ENCODE peak calls at places on chromosomes 13 and 19, in nine cellular contexts. B is body of pancreas, N is uterus, C is ovary, K is dorsolateral prefrontal cortex, U is fibroblast of lung, D is fibroblast of pulmonary artery, W is AG04449, I is lower leg skin. H is an unnamed sample.
A peak's percentile ranks its signal among the peaks of the same experiment; 100 is the strongest.

GRCh38 chr19:5851302-5851701 is at the start of gene FUT3:
- DNase-seq in B (peak; percentile 69), N (no peak), C (no peak), K (no peak), U (no peak), D (no peak), W (no peak), I (no peak), H (no peak)

GRCh38 chr19:8654591-8655339 is 24.3 kb downstream of the NFILZ start:
- DNase-seq in B (peak; percentile 34), N (peak; percentile 21), C (peak; percentile 65), K (no peak), U (peak; percentile 37), D (peak; percentile 49), W (no peak), I (no peak), H (no peak)

GRCh38 chr19:10637894-10638293 is 12.5 kb downstream of the SLC44A2 start:
- DNase-seq in B (no peak), N (no peak), C (no peak), K (no peak), U (no peak), D (no peak), W (no peak), I (no peak), H (no peak)

GRCh38 chr13:111005808-111006494 is 91.1 kb upstream of the ANKRD10 start:
- DNase-seq in B (peak; percentile 80), N (peak; percentile 50), C (peak; percentile 59), K (no peak), U (peak; percentile 83), D (peak; percentile 59), W (no peak), I (no peak), H (no peak)

GRCh38 chr19:1068111-1069001 is 1.4 kb downstream of the ARHGAP45 start:
- DNase-seq in B (peak; percentile 53), N (no peak), C (peak; percentile 44), K (no peak), U (no peak), D (no peak), W (no peak), I (no peak), H (no peak)

GRCh38 chr19:1173160-1173844 is 766 bp downstream of the SBNO2 start:
- DNase-seq in B (no peak), N (peak; percentile 42), C (peak; percentile 66), K (no peak), U (no peak), D (peak; percentile 22), W (no peak), I (no peak), H (no peak)

GRCh38 chr19:4831351-4832340 is at the start of gene TICAM1:
- DNase-seq in B (peak; percentile 75), N (peak; percentile 62), C (peak; percentile 78), K (peak; percentile 44), U (peak; percentile 40), D (peak; percentile 64), W (no peak), I (peak; percentile 62), H (no peak)

GRCh38 chr19:31113250-31113685 is 236.0 kb downstream of the TSHZ3 start:
- DNase-seq in B (no peak), N (no peak), C (no peak), K (no peak), U (no peak), D (no peak), W (no peak), I (no peak), H (no peak)

GRCh38 chr13:76764429-76764828 is 121.8 kb downstream of the KCTD12 start:
- DNase-seq in B (peak; percentile 63), N (peak; percentile 61), C (no peak), K (no peak), U (peak; percentile 47), D (peak; percentile 90), W (no peak), I (peak; percentile 73), H (no peak)

GRCh38 chr19:1252818-1253513 is 4.6 kb downstream of the MIDN start:
- DNase-seq in B (peak; percentile 94), N (peak; percentile 96), C (peak; percentile 91), K (peak; percentile 93), U (peak; percentile 99), D (peak; percentile 98), W (peak; percentile 91), I (peak; percentile 93), H (no peak)

GRCh38 chr13:97753942-97754670 is 199.4 kb upstream of the IPO5 start:
- DNase-seq in B (no peak), N (no peak), C (no peak), K (no peak), U (no peak), D (no peak), W (no peak), I (no peak), H (no peak)

GRCh38 chr19:18292460-18292809 is 11.0 kb upstream of the JUND start:
- DNase-seq in B (peak; percentile 52), N (no peak), C (no peak), K (no peak), U (no peak), D (no peak), W (no peak), I (peak; percentile 57), H (no peak)

GRCh38 chr19:6103217-6103644 is 7.1 kb downstream of the RFX2 start:
- DNase-seq in B (peak; percentile 85), N (peak; percentile 82), C (peak; percentile 72), K (no peak), U (peak; percentile 84), D (peak; percentile 95), W (peak; percentile 92), I (peak; percentile 86), H (no peak)

GRCh38 chr13:68697551-68697950 is 1410.1 kb upstream of the ATXN8OS start:
- DNase-seq in B (no peak), N (no peak), C (no peak), K (no peak), U (no peak), D (no peak), W (no peak), I (no peak), H (no peak)

GRCh38 chr19:54430306-54431254 is 15.3 kb downstream of the TTYH1 start:
- DNase-seq in B (peak; percentile 72), N (no peak), C (peak; percentile 76), K (no peak), U (peak; percentile 28), D (peak; percentile 40), W (no peak), I (no peak), H (no peak)

GRCh38 chr19:48768989-48769713 is 13.8 kb downstream of the FGF21 start:
- DNase-seq in B (peak; percentile 44), N (no peak), C (no peak), K (no peak), U (no peak), D (no peak), W (no peak), I (no peak), H (no peak)

GRCh38 chr19:48770734-48771472 is 15.6 kb downstream of the FGF21 start:
- DNase-seq in B (no peak), N (no peak), C (no peak), K (no peak), U (no peak), D (no peak), W (no peak), I (no peak), H (no peak)

GRCh38 chr19:48772503-48772953 is 17.2 kb downstream of the FGF21 start:
- DNase-seq in B (peak; percentile 97), N (no peak), C (no peak), K (no peak), U (no peak), D (no peak), W (no peak), I (peak; percentile 64), H (no peak)

DNA sequence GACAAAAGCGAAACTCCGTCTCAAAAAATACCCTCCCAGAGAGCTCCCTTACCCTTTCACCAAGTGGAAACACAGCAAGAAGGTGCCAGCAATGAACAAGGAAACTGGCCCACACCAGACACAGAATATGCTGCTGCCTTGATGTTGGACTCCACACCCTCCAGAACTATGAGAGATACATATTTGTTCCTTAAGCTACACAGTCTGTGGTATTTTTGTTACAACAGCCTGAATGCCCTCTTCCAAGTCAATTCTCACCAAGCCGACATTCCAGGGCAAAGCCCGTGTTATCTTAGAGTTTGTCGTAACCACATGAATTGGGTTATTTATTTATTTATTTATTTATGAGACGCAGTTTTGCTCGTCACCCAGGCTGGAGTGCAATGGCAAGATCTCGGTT is 14.9 kb downstream of the FGF21 start:
- DNase-seq in B (no peak), N (no peak), C (no peak), K (no peak), U (no peak), D (peak; percentile 60), W (peak; percentile 83), I (no peak), H (no peak)
- TF ChIP-seq CTCF in B (no peak), N (no peak), C (no peak), K (no peak), U (no peak), D (no peak), W (no peak), I (no peak), H (no peak)

GRCh38 chr13:75219479-75220237 is 262.3 kb downstream of the TBC1D4 start:
- DNase-seq in B (peak; percentile 76), N (peak; percentile 39), C (peak; percentile 90), K (peak; percentile 86), U (peak; percentile 73), D (peak; percentile 74), W (no peak), I (peak; percentile 66), H (no peak)
- H3K4me3 ChIP-seq in B (no peak overlapping the region), N (no peak overlapping the region), C (no peak overlapping the region), K (peak overlapping the region; percentile 41), U (peak overlapping the region; percentile 40), D (peak overlapping the region; percentile 49), W (peak overlapping the region; percentile 35), I (no peak overlapping the region), H (no peak overlapping the region)

GRCh38 chr13:100300213-100300612 is 211.3 kb downstream of the PCCA start:
- DNase-seq in B (no peak), N (no peak), C (no peak), K (no peak), U (no peak), D (no peak), W (no peak), I (no peak), H (no peak)

GRCh38 chr13:100300708-100301107 is 211.8 kb downstream of the PCCA start:
- DNase-seq in B (no peak), N (no peak), C (no peak), K (no peak), U (no peak), D (no peak), W (no peak), I (no peak), H (no peak)

GRCh38 chr13:100297413-100297812 is 208.5 kb downstream of the PCCA start:
- DNase-seq in B (no peak), N (no peak), C (no peak), K (no peak), U (no peak), D (no peak), W (no peak), I (no peak), H (no peak)

GRCh38 chr13:100298691-100299090 is 209.8 kb downstream of the PCCA start:
- DNase-seq in B (no peak), N (no peak), C (no peak), K (no peak), U (no peak), D (peak; percentile 31), W (no peak), I (no peak), H (no peak)

GRCh38 chr13:100298116-100298681 is 209.3 kb downstream of the PCCA start:
- DNase-seq in B (no peak), N (no peak), C (no peak), K (no peak), U (no peak), D (peak; percentile 14), W (no peak), I (no peak), H (no peak)
- TF ChIP-seq CTCF in B (no peak), N (no peak), C (no peak), K (no peak), U (no peak), D (no peak), W (no peak), I (no peak), H (no peak)

GRCh38 chr13:43129511-43130130 is 106.2 kb downstream of the DNAJC15 start:
- DNase-seq in B (no peak), N (no peak), C (no peak), K (no peak), U (no peak), D (no peak), W (no peak), I (no peak), H (no peak)
- H3K4me3 ChIP-seq in B (no peak overlapping the region), N (no peak overlapping the region), C (no peak overlapping the region), K (no peak overlapping the region), U (no peak overlapping the region), D (no peak overlapping the region), W (no peak overlapping the region), I (no peak overlapping the region), H (no peak overlapping the region)